ENCODE peak calls at places on chromosomes 4 and X, in eight cellular contexts. One of them, this sample, is unnamed.

GRCh38 chr4:110075891-110076290 is 122.5 kb downstream of the ELOVL6 start:
- DNase-seq in A549: no peak
- DNase-seq in spleen: no peak
- DNase-seq in right atrium auricular region: no peak
- DNase-seq in fibroblast of pulmonary artery: no peak
- DNase-seq in lower lobe of right lung: no peak
- DNase-seq in tibial nerve: no peak
- DNase-seq in Caco-2: no peak
- DNase-seq in this sample: no peak

GRCh38 chrX:18348047-18348446 is 6.4 kb downstream of the SCML2 start:
- DNase-seq in Caco-2: no peak
- DNase-seq in A549: no peak
- DNase-seq in spleen: no peak
- DNase-seq in lower lobe of right lung: no peak
- DNase-seq in tibial nerve: no peak
- DNase-seq in right atrium auricular region: no peak
- DNase-seq in fibroblast of pulmonary artery: no peak
- DNase-seq in this sample: no peak

GRCh38 chrX:12446342-12447075 is 308.2 kb downstream of the FRMPD4 start:
- DNase-seq in spleen: no peak
- DNase-seq in tibial nerve: no peak
- DNase-seq in lower lobe of right lung: no peak
- DNase-seq in Caco-2: no peak
- DNase-seq in right atrium auricular region: no peak
- DNase-seq in fibroblast of pulmonary artery: peak
- DNase-seq in A549: peak
- DNase-seq in this sample: no peak

GRCh38 chr4:140066031-140066930 is 87.7 kb downstream of the MAML3 start:
- DNase-seq in fibroblast of pulmonary artery: no peak
- DNase-seq in tibial nerve: no peak
- DNase-seq in A549: no peak
- DNase-seq in spleen: no peak
- DNase-seq in Caco-2: no peak
- DNase-seq in right atrium auricular region: no peak
- DNase-seq in lower lobe of right lung: no peak
- DNase-seq in this sample: no peak

GRCh38 chr4:139556071-139556734 is at the start of gene SETD7:
- DNase-seq in A549: peak
- DNase-seq in right atrium auricular region: peak
- DNase-seq in tibial nerve: peak
- DNase-seq in lower lobe of right lung: peak
- DNase-seq in spleen: peak
- DNase-seq in fibroblast of pulmonary artery: peak
- DNase-seq in Caco-2: peak
- DNase-seq in this sample: no peak

GRCh38 chrX:155434906-155435743 is 23.3 kb downstream of the F8A3 start:
- DNase-seq in Caco-2: no peak
- DNase-seq in fibroblast of pulmonary artery: no peak
- DNase-seq in tibial nerve: no peak
- DNase-seq in spleen: no peak
- DNase-seq in lower lobe of right lung: no peak
- DNase-seq in A549: no peak
- DNase-seq in right atrium auricular region: peak
- DNase-seq in this sample: no peak

GRCh38 chr4:169795585-169795984 is 37.8 kb upstream of the HPF1 start:
- DNase-seq in right atrium auricular region: no peak
- DNase-seq in A549: no peak
- DNase-seq in spleen: no peak
- DNase-seq in Caco-2: peak
- DNase-seq in tibial nerve: no peak
- DNase-seq in lower lobe of right lung: no peak
- DNase-seq in fibroblast of pulmonary artery: peak
- DNase-seq in this sample: no peak

GRCh38 chr4:17766826-17767458 is 14.5 kb downstream of the FAM184B start:
- DNase-seq in spleen: no peak
- DNase-seq in lower lobe of right lung: no peak
- DNase-seq in tibial nerve: no peak
- DNase-seq in right atrium auricular region: no peak
- DNase-seq in Caco-2: no peak
- DNase-seq in fibroblast of pulmonary artery: no peak
- DNase-seq in A549: no peak
- DNase-seq in this sample: no peak

GRCh38 chr4:23268072-23268771 is 575.5 kb downstream of the GBA3 start:
- DNase-seq in fibroblast of pulmonary artery: no peak
- DNase-seq in A549: no peak
- DNase-seq in Caco-2: no peak
- DNase-seq in lower lobe of right lung: no peak
- DNase-seq in spleen: no peak
- DNase-seq in tibial nerve: no peak
- DNase-seq in right atrium auricular region: no peak
- DNase-seq in this sample: no peak

GRCh38 chr4:55186700-55187099 is 61.3 kb upstream of the KDR start:
- DNase-seq in Caco-2: no peak
- DNase-seq in A549: no peak
- DNase-seq in right atrium auricular region: no peak
- DNase-seq in fibroblast of pulmonary artery: no peak
- DNase-seq in spleen: no peak
- DNase-seq in tibial nerve: no peak
- DNase-seq in lower lobe of right lung: no peak
- DNase-seq in this sample: no peak

GRCh38 chr4:55186123-55186522 is 60.7 kb upstream of the KDR start:
- DNase-seq in A549: no peak
- DNase-seq in tibial nerve: no peak
- DNase-seq in lower lobe of right lung: no peak
- DNase-seq in Caco-2: no peak
- DNase-seq in fibroblast of pulmonary artery: no peak
- DNase-seq in spleen: no peak
- DNase-seq in right atrium auricular region: no peak
- DNase-seq in this sample: no peak

GRCh38 chr4:55183926-55184599 is 58.7 kb upstream of the KDR start:
- DNase-seq in right atrium auricular region: no peak
- DNase-seq in lower lobe of right lung: no peak
- DNase-seq in spleen: no peak
- DNase-seq in A549: peak
- DNase-seq in Caco-2: peak
- DNase-seq in tibial nerve: no peak
- DNase-seq in fibroblast of pulmonary artery: peak
- DNase-seq in this sample: peak

GRCh38 chr4:55181606-55182005 is 56.2 kb upstream of the KDR start:
- DNase-seq in tibial nerve: no peak
- DNase-seq in lower lobe of right lung: no peak
- DNase-seq in right atrium auricular region: no peak
- DNase-seq in spleen: no peak
- DNase-seq in Caco-2: no peak
- DNase-seq in fibroblast of pulmonary artery: peak
- DNase-seq in A549: no peak
- DNase-seq in this sample: no peak

DNA sequence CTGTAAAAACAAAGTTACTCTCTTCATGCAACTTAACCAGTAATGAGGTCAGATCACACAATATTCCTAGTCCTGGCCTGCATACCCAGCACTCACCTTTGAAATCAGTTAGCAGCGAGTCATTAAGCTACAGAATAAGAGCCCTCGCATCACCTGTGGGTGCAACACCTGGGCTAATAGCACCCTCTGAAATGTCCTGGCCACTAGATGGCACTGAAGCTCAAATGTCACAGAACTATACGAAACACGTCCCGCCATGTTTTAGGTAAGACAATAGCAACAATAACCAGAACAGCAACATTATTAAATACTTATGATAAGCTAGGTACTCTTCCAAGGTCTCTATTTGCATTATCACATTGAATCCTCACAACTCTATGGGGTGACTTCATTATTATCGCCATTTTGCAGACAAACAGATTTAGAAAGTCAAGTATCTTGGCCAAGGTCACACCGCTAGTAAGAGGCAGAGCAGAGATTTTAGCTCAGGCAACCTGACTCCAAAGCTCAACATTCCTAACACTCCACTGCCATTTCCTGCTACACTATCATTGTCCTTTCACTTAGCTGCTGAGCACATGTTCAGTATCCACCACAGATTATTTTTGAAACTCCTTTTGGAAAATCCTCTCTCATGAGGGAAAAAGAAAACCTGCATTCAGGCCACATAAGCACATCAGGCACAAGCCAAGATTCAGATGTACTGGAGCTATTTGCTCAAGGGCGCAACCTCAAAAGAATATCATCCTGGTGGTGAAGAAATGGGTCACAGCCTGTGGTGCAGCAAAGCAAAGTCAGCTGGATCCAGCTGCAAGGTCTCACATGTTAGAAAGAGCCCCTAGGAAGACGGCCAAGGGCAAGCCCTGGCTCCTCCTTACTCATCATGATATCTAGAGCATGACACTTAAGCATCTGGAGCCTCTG is 59.5 kb upstream of the KDR start:
- DNase-seq in right atrium auricular region: no peak
- DNase-seq in tibial nerve: no peak
- DNase-seq in fibroblast of pulmonary artery: peak
- DNase-seq in lower lobe of right lung: no peak
- DNase-seq in Caco-2: peak
- DNase-seq in spleen: no peak
- DNase-seq in A549: peak
- DNase-seq in this sample: peak
- TF ChIP-seq CTCF in right atrium auricular region: peak
- TF ChIP-seq CTCF in tibial nerve: no peak
- TF ChIP-seq CTCF in fibroblast of pulmonary artery: peak
- TF ChIP-seq CTCF in lower lobe of right lung: peak
- TF ChIP-seq CTCF in Caco-2: peak
- TF ChIP-seq CTCF in spleen: peak
- TF ChIP-seq CTCF in A549: peak
- TF ChIP-seq CTCF in this sample: no peak

DNA sequence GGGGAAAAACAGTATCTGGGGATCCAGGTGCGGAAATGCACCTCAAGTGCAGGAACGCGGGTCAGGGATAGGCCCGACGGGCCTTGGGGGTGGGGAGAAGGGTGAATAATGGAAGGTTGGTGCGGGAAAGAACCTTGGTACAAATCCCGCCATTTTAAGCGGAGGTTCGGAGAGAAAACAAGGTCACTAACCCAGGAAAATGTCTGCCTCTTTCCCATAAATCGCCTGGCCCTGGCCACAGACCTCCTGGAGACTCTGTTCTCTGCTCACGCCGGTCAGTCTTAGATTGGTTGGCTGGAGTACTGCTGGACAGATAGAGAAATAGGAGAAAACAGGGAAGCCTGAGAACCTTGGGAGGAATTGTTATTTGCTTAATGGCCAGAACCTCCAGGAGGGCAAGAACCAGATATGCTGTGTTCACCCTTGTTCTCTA is 897 bp upstream of the FBXL5 start:
- DNase-seq in tibial nerve: no peak
- DNase-seq in spleen: no peak
- DNase-seq in A549: no peak
- DNase-seq in lower lobe of right lung: no peak
- DNase-seq in right atrium auricular region: no peak
- DNase-seq in fibroblast of pulmonary artery: peak
- DNase-seq in Caco-2: peak
- DNase-seq in this sample: no peak
- H3K4me3 ChIP-seq in tibial nerve: peak
- H3K4me3 ChIP-seq in spleen: peak
- H3K4me3 ChIP-seq in A549: peak
- H3K4me3 ChIP-seq in lower lobe of right lung: peak
- H3K4me3 ChIP-seq in right atrium auricular region: peak
- H3K4me3 ChIP-seq in fibroblast of pulmonary artery: peak
- H3K4me3 ChIP-seq in Caco-2: peak
- H3K4me3 ChIP-seq in this sample: peak

DNA sequence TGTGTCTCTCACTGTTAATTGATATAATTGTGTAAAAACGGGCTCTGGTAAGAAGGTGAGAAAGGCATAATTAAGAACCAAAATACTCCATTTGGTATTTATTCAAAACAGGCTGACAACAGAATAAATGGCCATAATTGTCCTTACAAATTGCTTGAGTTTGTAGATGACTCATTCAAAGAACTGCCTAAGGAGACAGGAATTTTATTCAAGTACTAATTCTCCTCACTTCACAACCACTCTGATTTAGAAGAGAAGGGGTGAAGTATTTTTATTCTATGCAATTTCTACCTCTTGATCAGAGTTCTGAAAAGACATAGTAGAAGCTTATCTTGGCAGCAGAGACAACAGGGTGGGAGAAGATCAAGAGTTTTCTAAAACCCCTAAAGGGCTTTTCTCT is 43.1 kb downstream of the ATP11C start:
- DNase-seq in Caco-2: no peak
- DNase-seq in right atrium auricular region: no peak
- DNase-seq in spleen: no peak
- DNase-seq in tibial nerve: no peak
- DNase-seq in fibroblast of pulmonary artery: peak
- DNase-seq in lower lobe of right lung: no peak
- DNase-seq in A549: no peak
- DNase-seq in this sample: no peak
- TF ChIP-seq CTCF in Caco-2: no peak
- TF ChIP-seq CTCF in right atrium auricular region: no peak
- TF ChIP-seq CTCF in spleen: no peak
- TF ChIP-seq CTCF in tibial nerve: no peak
- TF ChIP-seq CTCF in fibroblast of pulmonary artery: no peak
- TF ChIP-seq CTCF in lower lobe of right lung: no peak
- TF ChIP-seq CTCF in A549: no peak
- TF ChIP-seq CTCF in this sample: no peak

GRCh38 chr4:2907706-2908293 is 55.4 kb downstream of the NOP14 start:
- DNase-seq in spleen: no peak
- DNase-seq in A549: no peak
- DNase-seq in fibroblast of pulmonary artery: no peak
- DNase-seq in right atrium auricular region: no peak
- DNase-seq in Caco-2: peak
- DNase-seq in tibial nerve: no peak
- DNase-seq in lower lobe of right lung: no peak
- DNase-seq in this sample: no peak

GRCh38 chr4:2907226-2907625 is 56.0 kb downstream of the NOP14 start:
- DNase-seq in spleen: no peak
- DNase-seq in tibial nerve: no peak
- DNase-seq in Caco-2: no peak
- DNase-seq in fibroblast of pulmonary artery: no peak
- DNase-seq in right atrium auricular region: no peak
- DNase-seq in lower lobe of right lung: no peak
- DNase-seq in A549: no peak
- DNase-seq in this sample: no peak

GRCh38 chr4:2905544-2905943 is 57.7 kb downstream of the NOP14 start:
- DNase-seq in right atrium auricular region: no peak
- DNase-seq in tibial nerve: no peak
- DNase-seq in lower lobe of right lung: no peak
- DNase-seq in A549: no peak
- DNase-seq in spleen: no peak
- DNase-seq in fibroblast of pulmonary artery: no peak
- DNase-seq in Caco-2: no peak
- DNase-seq in this sample: no peak

GRCh38 chr4:2908686-2909085 is 54.5 kb downstream of the NOP14 start:
- DNase-seq in Caco-2: no peak
- DNase-seq in spleen: no peak
- DNase-seq in fibroblast of pulmonary artery: no peak
- DNase-seq in A549: no peak
- DNase-seq in right atrium auricular region: no peak
- DNase-seq in lower lobe of right lung: no peak
- DNase-seq in tibial nerve: no peak
- DNase-seq in this sample: no peak

DNA sequence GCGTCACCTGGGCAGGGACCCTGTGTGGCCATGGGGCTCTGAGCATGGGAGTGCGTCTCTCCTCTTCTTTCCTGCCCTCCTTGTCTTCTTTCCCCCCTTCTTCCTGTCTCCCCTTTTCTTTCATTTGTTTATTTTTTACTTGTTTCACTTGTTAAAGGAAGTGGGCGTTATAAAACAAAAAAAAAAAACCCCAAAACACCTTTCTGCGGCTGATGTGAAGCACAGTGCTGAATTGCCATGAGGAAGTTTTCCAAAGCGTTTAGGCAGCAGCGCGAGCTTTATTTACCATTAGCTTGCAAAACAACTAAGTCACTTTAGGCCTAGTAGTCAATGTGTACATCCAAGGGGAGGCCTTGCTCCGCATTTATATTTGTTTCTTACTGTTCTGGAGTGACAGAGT is 57.0 kb downstream of the NOP14 start:
- DNase-seq in fibroblast of pulmonary artery: no peak
- DNase-seq in A549: no peak
- DNase-seq in Caco-2: no peak
- DNase-seq in lower lobe of right lung: no peak
- DNase-seq in tibial nerve: no peak
- DNase-seq in right atrium auricular region: no peak
- DNase-seq in spleen: no peak
- DNase-seq in this sample: no peak
- H3K4me3 ChIP-seq in fibroblast of pulmonary artery: no peak
- H3K4me3 ChIP-seq in A549: no peak
- H3K4me3 ChIP-seq in Caco-2: no peak
- H3K4me3 ChIP-seq in lower lobe of right lung: no peak
- H3K4me3 ChIP-seq in tibial nerve: no peak
- H3K4me3 ChIP-seq in right atrium auricular region: no peak
- H3K4me3 ChIP-seq in spleen: no peak
- H3K4me3 ChIP-seq in this sample: no peak